ENCODE peak calls at places on chromosomes 5 and 9, in seven cellular contexts. One of them, this sample, is unnamed.

GRCh38 chr9:135803441-135803840 is 101.5 kb downstream of the KCNT1 start:
- DNase-seq in heart right ventricle: peak; percentile 8
- DNase-seq in mucosa of descending colon: no peak
- DNase-seq in colonic mucosa: no peak
- DNase-seq in astrocyte: no peak
- DNase-seq in neural progenitor cell: no peak
- DNase-seq in CD8-positive, alpha-beta T cell: no peak
- DNase-seq in this sample: no peak

GRCh38 chr5:150661821-150662596 is 958 bp downstream of the MYOZ3 start:
- DNase-seq in CD8-positive, alpha-beta T cell: no peak
- DNase-seq in neural progenitor cell: no peak
- DNase-seq in colonic mucosa: no peak
- DNase-seq in astrocyte: no peak
- DNase-seq in heart right ventricle: no peak
- DNase-seq in mucosa of descending colon: no peak
- DNase-seq in this sample: no peak

GRCh38 chr5:50717615-50718014 is 51.2 kb downstream of the PARP8 start:
- DNase-seq in astrocyte: no peak
- DNase-seq in colonic mucosa: no peak
- DNase-seq in neural progenitor cell: no peak
- DNase-seq in mucosa of descending colon: no peak
- DNase-seq in heart right ventricle: no peak
- DNase-seq in CD8-positive, alpha-beta T cell: no peak
- DNase-seq in this sample: no peak

GRCh38 chr5:9186069-9186468 is 359.8 kb downstream of the SEMA5A start:
- DNase-seq in CD8-positive, alpha-beta T cell: no peak
- DNase-seq in heart right ventricle: no peak
- DNase-seq in colonic mucosa: no peak
- DNase-seq in neural progenitor cell: peak; percentile 8
- DNase-seq in mucosa of descending colon: no peak
- DNase-seq in astrocyte: no peak
- DNase-seq in this sample: no peak

GRCh38 chr5:58060971-58061370 is 398.9 kb downstream of the PLK2 start:
- DNase-seq in CD8-positive, alpha-beta T cell: no peak
- DNase-seq in mucosa of descending colon: no peak
- DNase-seq in neural progenitor cell: no peak
- DNase-seq in colonic mucosa: no peak
- DNase-seq in heart right ventricle: no peak
- DNase-seq in astrocyte: peak; percentile 73
- DNase-seq in this sample: no peak

GRCh38 chr9:70901013-70901412 is 220.4 kb downstream of the TRPM3 start:
- DNase-seq in heart right ventricle: no peak
- DNase-seq in CD8-positive, alpha-beta T cell: no peak
- DNase-seq in neural progenitor cell: no peak
- DNase-seq in mucosa of descending colon: no peak
- DNase-seq in colonic mucosa: no peak
- DNase-seq in astrocyte: no peak
- DNase-seq in this sample: no peak

GRCh38 chr5:1058988-1059883 is 50.6 kb downstream of the NKD2 start:
- DNase-seq in astrocyte: no peak
- DNase-seq in CD8-positive, alpha-beta T cell: no peak
- DNase-seq in neural progenitor cell: no peak
- DNase-seq in colonic mucosa: no peak
- DNase-seq in heart right ventricle: peak; percentile 7
- DNase-seq in mucosa of descending colon: no peak
- DNase-seq in this sample: no peak

GRCh38 chr5:175491223-175491622 is 12.9 kb downstream of the SFXN1 start:
- DNase-seq in heart right ventricle: no peak
- DNase-seq in neural progenitor cell: no peak
- DNase-seq in astrocyte: no peak
- DNase-seq in colonic mucosa: no peak
- DNase-seq in mucosa of descending colon: no peak
- DNase-seq in CD8-positive, alpha-beta T cell: no peak
- DNase-seq in this sample: no peak

GRCh38 chr5:83718195-83718825 is 2.3 kb downstream of the HAPLN1 start:
- DNase-seq in heart right ventricle: no peak
- DNase-seq in CD8-positive, alpha-beta T cell: peak; percentile 8
- DNase-seq in colonic mucosa: peak; percentile 64
- DNase-seq in neural progenitor cell: peak; percentile 82
- DNase-seq in mucosa of descending colon: no peak
- DNase-seq in astrocyte: peak; percentile 52
- DNase-seq in this sample: no peak

GRCh38 chr9:38026021-38026809 is 42.8 kb downstream of the SHB start:
- DNase-seq in heart right ventricle: peak; percentile 35
- DNase-seq in CD8-positive, alpha-beta T cell: no peak
- DNase-seq in mucosa of descending colon: no peak
- DNase-seq in astrocyte: peak; percentile 98
- DNase-seq in colonic mucosa: no peak
- DNase-seq in neural progenitor cell: no peak
- DNase-seq in this sample: no peak

GRCh38 chr5:74192606-74193299 is 447.8 kb downstream of the ENC1 start:
- DNase-seq in CD8-positive, alpha-beta T cell: no peak
- DNase-seq in heart right ventricle: no peak
- DNase-seq in colonic mucosa: no peak
- DNase-seq in mucosa of descending colon: no peak
- DNase-seq in neural progenitor cell: no peak
- DNase-seq in astrocyte: peak; percentile 50
- DNase-seq in this sample: no peak

GRCh38 chr9:69937358-69937757 is 106.3 kb upstream of the MAMDC2 start:
- DNase-seq in heart right ventricle: no peak
- DNase-seq in colonic mucosa: no peak
- DNase-seq in CD8-positive, alpha-beta T cell: no peak
- DNase-seq in mucosa of descending colon: no peak
- DNase-seq in astrocyte: no peak
- DNase-seq in neural progenitor cell: no peak
- DNase-seq in this sample: no peak

GRCh38 chr5:54825005-54825404 is 160.4 kb downstream of the ESM1 start:
- DNase-seq in mucosa of descending colon: no peak
- DNase-seq in colonic mucosa: no peak
- DNase-seq in astrocyte: peak; percentile 62
- DNase-seq in neural progenitor cell: no peak
- DNase-seq in CD8-positive, alpha-beta T cell: no peak
- DNase-seq in heart right ventricle: no peak
- DNase-seq in this sample: no peak

GRCh38 chr9:134304306-134304705 is 21.9 kb upstream of the RXRA start:
- DNase-seq in neural progenitor cell: no peak
- DNase-seq in CD8-positive, alpha-beta T cell: no peak
- DNase-seq in heart right ventricle: peak; percentile 4
- DNase-seq in mucosa of descending colon: no peak
- DNase-seq in astrocyte: no peak
- DNase-seq in colonic mucosa: no peak
- DNase-seq in this sample: no peak

GRCh38 chr9:116411506-116411905 is 257.9 kb downstream of the PAPPA start:
- DNase-seq in CD8-positive, alpha-beta T cell: no peak
- DNase-seq in heart right ventricle: no peak
- DNase-seq in astrocyte: no peak
- DNase-seq in neural progenitor cell: no peak
- DNase-seq in mucosa of descending colon: no peak
- DNase-seq in colonic mucosa: no peak
- DNase-seq in this sample: no peak

GRCh38 chr5:56512314-56512996 is 279.3 kb upstream of the ANKRD55 start:
- DNase-seq in CD8-positive, alpha-beta T cell: no peak
- DNase-seq in heart right ventricle: peak; percentile 53
- DNase-seq in neural progenitor cell: no peak
- DNase-seq in astrocyte: no peak
- DNase-seq in mucosa of descending colon: no peak
- DNase-seq in colonic mucosa: no peak
- DNase-seq in this sample: no peak

GRCh38 chr5:170639221-170639925 is 135.6 kb downstream of the KCNIP1 start:
- DNase-seq in CD8-positive, alpha-beta T cell: no peak
- DNase-seq in neural progenitor cell: no peak
- DNase-seq in colonic mucosa: no peak
- DNase-seq in heart right ventricle: no peak
- DNase-seq in astrocyte: no peak
- DNase-seq in mucosa of descending colon: no peak
- DNase-seq in this sample: no peak

GRCh38 chr5:150612405-150612804 is 28.1 kb upstream of the SYNPO start:
- DNase-seq in neural progenitor cell: no peak
- DNase-seq in astrocyte: no peak
- DNase-seq in heart right ventricle: no peak
- DNase-seq in colonic mucosa: peak; percentile 63
- DNase-seq in CD8-positive, alpha-beta T cell: no peak
- DNase-seq in mucosa of descending colon: no peak
- DNase-seq in this sample: no peak

GRCh38 chr5:154712518-154713437 is 42.4 kb upstream of the LARP1 start:
- DNase-seq in astrocyte: no peak
- DNase-seq in neural progenitor cell: no peak
- DNase-seq in colonic mucosa: peak; percentile 89
- DNase-seq in mucosa of descending colon: peak; percentile 82
- DNase-seq in heart right ventricle: no peak
- DNase-seq in CD8-positive, alpha-beta T cell: no peak
- DNase-seq in this sample: no peak

GRCh38 chr5:137438932-137439331 is 60.2 kb downstream of the SPOCK1 start:
- DNase-seq in CD8-positive, alpha-beta T cell: no peak
- DNase-seq in mucosa of descending colon: no peak
- DNase-seq in neural progenitor cell: no peak
- DNase-seq in astrocyte: no peak
- DNase-seq in heart right ventricle: no peak
- DNase-seq in colonic mucosa: no peak
- DNase-seq in this sample: no peak

GRCh38 chr9:115162946-115163345 is 45.0 kb upstream of the TNC start:
- DNase-seq in neural progenitor cell: no peak
- DNase-seq in colonic mucosa: no peak
- DNase-seq in astrocyte: no peak
- DNase-seq in CD8-positive, alpha-beta T cell: no peak
- DNase-seq in heart right ventricle: no peak
- DNase-seq in mucosa of descending colon: no peak
- DNase-seq in this sample: no peak

GRCh38 chr5:171808951-171809350 is 23.3 kb downstream of the SMIM23 start:
- DNase-seq in astrocyte: peak; percentile 72
- DNase-seq in neural progenitor cell: no peak
- DNase-seq in heart right ventricle: no peak
- DNase-seq in CD8-positive, alpha-beta T cell: no peak
- DNase-seq in mucosa of descending colon: no peak
- DNase-seq in colonic mucosa: no peak
- DNase-seq in this sample: no peak

GRCh38 chr5:68239485-68239884 is 23.9 kb downstream of the PIK3R1 start:
- DNase-seq in CD8-positive, alpha-beta T cell: peak; percentile 84
- DNase-seq in heart right ventricle: peak; percentile 47
- DNase-seq in astrocyte: peak; percentile 91
- DNase-seq in mucosa of descending colon: peak; percentile 69
- DNase-seq in colonic mucosa: peak; percentile 70
- DNase-seq in neural progenitor cell: no peak
- DNase-seq in this sample: peak; percentile 49

GRCh38 chr5:177336112-177336511 is 15.4 kb downstream of the LMAN2 start:
- DNase-seq in CD8-positive, alpha-beta T cell: no peak
- DNase-seq in astrocyte: no peak
- DNase-seq in heart right ventricle: no peak
- DNase-seq in colonic mucosa: no peak
- DNase-seq in mucosa of descending colon: peak; percentile 40
- DNase-seq in neural progenitor cell: peak; percentile 25
- DNase-seq in this sample: no peak

GRCh38 chr5:138824924-138825863 is 49.9 kb downstream of the LRRTM2 start:
- DNase-seq in mucosa of descending colon: no peak
- DNase-seq in astrocyte: no peak
- DNase-seq in neural progenitor cell: peak; percentile 25
- DNase-seq in CD8-positive, alpha-beta T cell: no peak
- DNase-seq in heart right ventricle: no peak
- DNase-seq in colonic mucosa: no peak
- DNase-seq in this sample: no peak

DNA sequence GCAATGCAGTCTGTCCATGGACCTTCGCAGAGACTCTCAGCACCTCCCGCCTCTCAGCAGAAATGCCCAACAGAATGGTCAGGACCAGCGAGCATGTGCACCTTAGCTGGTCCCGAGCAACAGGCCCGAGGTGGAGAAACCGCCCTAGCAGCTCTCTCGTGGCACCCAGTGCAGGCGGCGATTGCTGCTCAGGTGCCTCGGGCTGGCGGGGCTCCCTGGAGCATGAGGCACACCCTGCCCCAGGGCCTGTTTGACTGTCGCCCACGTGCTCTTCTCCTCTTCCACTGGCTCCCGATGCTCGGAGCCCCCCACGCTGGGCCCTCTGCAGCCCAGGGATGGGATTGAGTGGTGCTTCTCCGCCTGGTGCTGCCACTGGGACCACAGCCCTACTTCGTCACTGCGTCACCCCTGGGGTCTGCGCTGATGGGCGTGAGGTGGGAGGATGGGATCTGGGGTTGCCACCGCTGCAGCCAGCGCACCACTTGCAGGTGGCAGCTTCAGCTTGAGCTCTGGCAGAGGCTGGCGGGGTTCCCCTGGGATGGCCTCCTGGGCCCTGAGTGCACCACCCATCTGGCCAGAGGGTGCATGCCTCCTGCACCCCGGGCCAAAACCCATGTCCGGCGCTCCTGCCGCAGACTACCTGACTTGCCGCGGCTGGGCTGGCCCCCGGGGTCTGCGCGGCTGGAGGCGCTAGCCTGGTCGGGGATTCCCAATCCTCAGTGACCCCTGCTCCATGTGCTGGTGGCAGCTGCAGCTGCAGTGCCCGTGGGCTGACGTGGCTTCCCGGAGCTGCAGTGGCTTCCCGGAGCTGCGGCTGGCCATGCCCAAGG is 244.2 kb downstream of the FOXD4L6 start:
- DNase-seq in neural progenitor cell: no peak
- DNase-seq in heart right ventricle: peak; percentile 16
- DNase-seq in colonic mucosa: no peak
- DNase-seq in mucosa of descending colon: peak; percentile 24
- DNase-seq in CD8-positive, alpha-beta T cell: no peak
- DNase-seq in astrocyte: no peak
- DNase-seq in this sample: no peak
- H3K9me3 ChIP-seq in neural progenitor cell: peaks cover 2% of the 10 kb centered on the region
- H3K9me3 ChIP-seq in heart right ventricle: peaks cover 30% of the 10 kb centered on the region
- H3K9me3 ChIP-seq in colonic mucosa: peaks cover 25% of the 10 kb centered on the region
- H3K9me3 ChIP-seq in mucosa of descending colon: peaks cover 100% of the 10 kb centered on the region
- H3K9me3 ChIP-seq in CD8-positive, alpha-beta T cell: peaks cover 23% of the 10 kb centered on the region
- H3K9me3 ChIP-seq in astrocyte: peaks cover 23% of the 10 kb centered on the region
- H3K9me3 ChIP-seq in this sample: peaks cover 6% of the 10 kb centered on the region

DNA sequence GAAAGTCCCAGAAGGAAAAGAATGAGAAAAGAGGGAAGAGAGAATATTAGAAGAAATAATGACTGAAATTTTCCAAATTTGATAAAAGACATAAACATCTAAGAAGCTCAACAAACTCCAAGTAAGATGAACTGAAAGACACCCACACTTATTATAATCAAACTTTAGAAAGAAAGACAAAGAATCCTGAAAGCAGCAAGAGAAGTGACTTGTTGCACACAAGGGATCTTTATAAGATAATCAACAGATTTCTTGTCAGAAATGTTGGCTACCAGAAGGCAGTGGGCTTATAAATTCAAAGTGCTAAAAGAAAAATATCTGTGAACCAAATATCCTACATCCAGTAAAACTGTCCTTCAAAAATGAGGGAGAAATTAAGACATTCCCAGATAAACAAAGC is 49.0 kb upstream of the FNIP1 start:
- DNase-seq in heart right ventricle: no peak
- DNase-seq in CD8-positive, alpha-beta T cell: no peak
- DNase-seq in neural progenitor cell: no peak
- DNase-seq in mucosa of descending colon: no peak
- DNase-seq in colonic mucosa: no peak
- DNase-seq in astrocyte: no peak
- DNase-seq in this sample: no peak
- H3K9me3 ChIP-seq in heart right ventricle: peaks cover 5% of the 10 kb centered on the region
- H3K9me3 ChIP-seq in CD8-positive, alpha-beta T cell: peaks cover 10% of the 10 kb centered on the region
- H3K9me3 ChIP-seq in neural progenitor cell: peaks cover 13% of the 10 kb centered on the region
- H3K9me3 ChIP-seq in mucosa of descending colon: peaks cover 42% of the 10 kb centered on the region
- H3K9me3 ChIP-seq in colonic mucosa: no peaks in the 10 kb centered on the region
- H3K9me3 ChIP-seq in astrocyte: peaks cover 3% of the 10 kb centered on the region
- H3K9me3 ChIP-seq in this sample: peaks cover 4% of the 10 kb centered on the region

GRCh38 chr5:92513067-92513466 is 1068.0 kb downstream of the NR2F1-AS1 start:
- DNase-seq in heart right ventricle: no peak
- DNase-seq in CD8-positive, alpha-beta T cell: no peak
- DNase-seq in mucosa of descending colon: no peak
- DNase-seq in neural progenitor cell: no peak
- DNase-seq in astrocyte: no peak
- DNase-seq in colonic mucosa: no peak
- DNase-seq in this sample: no peak
- H3K9me3 ChIP-seq in heart right ventricle: peaks cover 18% of the 10 kb centered on the region
- H3K9me3 ChIP-seq in CD8-positive, alpha-beta T cell: no peaks in the 10 kb centered on the region
- H3K9me3 ChIP-seq in mucosa of descending colon: peaks cover 28% of the 10 kb centered on the region
- H3K9me3 ChIP-seq in neural progenitor cell: peaks cover 11% of the 10 kb centered on the region
- H3K9me3 ChIP-seq in astrocyte: no peaks in the 10 kb centered on the region
- H3K9me3 ChIP-seq in colonic mucosa: no peaks in the 10 kb centered on the region
- H3K9me3 ChIP-seq in this sample: no peaks in the 10 kb centered on the region

GRCh38 chr5:18850159-18850558 is 1137.8 kb downstream of the CDH18 start:
- DNase-seq in mucosa of descending colon: no peak
- DNase-seq in CD8-positive, alpha-beta T cell: no peak
- DNase-seq in colonic mucosa: no peak
- DNase-seq in astrocyte: no peak
- DNase-seq in neural progenitor cell: no peak
- DNase-seq in heart right ventricle: no peak
- DNase-seq in this sample: no peak
- H3K9me3 ChIP-seq in mucosa of descending colon: no peaks in the 10 kb centered on the region
- H3K9me3 ChIP-seq in CD8-positive, alpha-beta T cell: no peaks in the 10 kb centered on the region
- H3K9me3 ChIP-seq in colonic mucosa: no peaks in the 10 kb centered on the region
- H3K9me3 ChIP-seq in astrocyte: no peaks in the 10 kb centered on the region
- H3K9me3 ChIP-seq in neural progenitor cell: no peaks in the 10 kb centered on the region
- H3K9me3 ChIP-seq in heart right ventricle: no peaks in the 10 kb centered on the region
- H3K9me3 ChIP-seq in this sample: no peaks in the 10 kb centered on the region

This sample was measured in T-helper 17 cell.